ENCODE peak calls at places on chromosomes 2 and 18, in four cellular contexts. V is HCT116, H is K562, J is HL-60. S is an unnamed sample.

GRCh38 chr2:47309952-47310800 is 92.8 kb upstream of the MSH2 start:
- DNase-seq in H (peak; percentile 33), V (no peak), J (peak; percentile 96), S (peak; percentile 15)

GRCh38 chr2:52500561-52500960 is 1267.0 kb upstream of the CHAC2 start:
- DNase-seq in J (no peak), H (no peak), V (no peak), S (no peak)

GRCh38 chr18:46588971-46589660 is 67.9 kb downstream of the LOXHD1 start:
- DNase-seq in H (no peak), J (no peak), V (no peak), S (no peak)

GRCh38 chr2:230762317-230762896 is 49.8 kb downstream of the CAB39 start:
- DNase-seq in V (no peak), J (peak; percentile 38), H (peak; percentile 25), S (peak; percentile 82)

GRCh38 chr18:51211552-51211951 is 14.1 kb upstream of the MEX3C start:
- DNase-seq in V (no peak), J (peak; percentile 98), H (peak; percentile 21), S (no peak)

GRCh38 chr2:138324068-138324771 is 177.3 kb upstream of the SPOPL start:
- DNase-seq in J (no peak), H (peak; percentile 10), V (no peak), S (peak; percentile 28)

GRCh38 chr2:161576421-161576820 is 47.8 kb upstream of the SLC4A10 start:
- DNase-seq in V (peak; percentile 24), H (peak; percentile 24), J (peak; percentile 33), S (peak; percentile 90)

GRCh38 chr2:205975082-205975949 is 110.7 kb downstream of the INO80D start:
- DNase-seq in V (peak; percentile 26), J (no peak), H (no peak), S (no peak)

GRCh38 chr2:185780890-185781289 is 42.3 kb downstream of the FSIP2 start:
- DNase-seq in J (no peak), H (no peak), V (no peak), S (no peak)

DNA sequence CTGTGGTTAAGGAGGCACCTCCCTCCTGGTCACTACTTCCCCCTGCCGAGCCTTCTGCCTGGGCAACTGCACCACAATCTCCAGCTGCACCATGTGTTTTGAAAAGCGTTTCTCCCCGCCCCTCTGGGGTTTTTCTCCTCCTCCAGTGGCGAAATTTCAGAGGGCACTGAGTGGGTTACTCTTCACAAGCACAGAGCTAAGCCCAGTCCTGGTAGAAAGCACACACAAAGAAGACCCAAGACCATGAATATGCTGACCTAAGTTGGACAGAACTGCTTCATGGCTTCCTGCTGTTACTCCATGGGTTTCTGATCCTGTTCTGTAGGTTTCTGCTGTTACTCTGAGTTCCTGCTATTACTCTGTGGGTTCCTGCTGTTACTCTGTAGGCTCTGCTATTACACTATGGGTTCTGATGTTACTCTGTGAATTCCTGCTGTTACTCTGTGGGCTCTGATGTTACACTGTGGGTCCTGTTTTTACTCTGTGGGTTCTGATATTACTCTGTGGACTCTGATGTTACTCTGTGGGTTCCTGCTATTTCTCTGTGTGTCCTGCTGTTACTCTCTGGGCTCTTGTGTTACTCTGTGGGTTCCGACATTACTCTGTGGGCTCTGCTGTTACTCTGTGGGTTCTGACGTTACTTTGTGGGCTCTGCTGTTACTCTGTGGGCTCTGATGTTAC is 216.6 kb downstream of the RTP5 start:
- DNase-seq in V (no peak), J (peak; percentile 96), H (no peak), S (no peak)
- TF ChIP-seq REST in V (no peak), J (no peak), H (no peak), S (no peak)

GRCh38 chr2:43083710-43084698 is 142.4 kb downstream of the ZFP36L2 start:
- DNase-seq in H (no peak), V (no peak), J (no peak), S (peak; percentile 39)
- TF ChIP-seq REST in H (no peak), V (no peak), J (no peak), S (no peak)

GRCh38 chr2:122417114-122417513 is 661.7 kb downstream of the TSN start:
- DNase-seq in V (no peak), J (no peak), H (no peak), S (no peak)

GRCh38 chr2:122421777-122422176 is 666.3 kb downstream of the TSN start:
- DNase-seq in H (no peak), J (no peak), V (no peak), S (no peak)

GRCh38 chr2:122423934-122424333 is 668.5 kb downstream of the TSN start:
- DNase-seq in V (no peak), H (no peak), J (no peak), S (peak; percentile 24)

GRCh38 chr2:122422384-122422991 is 667.0 kb downstream of the TSN start:
- DNase-seq in J (no peak), V (no peak), H (no peak), S (no peak)
- TF ChIP-seq REST in J (no peak), V (no peak), H (no peak), S (no peak)

GRCh38 chr2:23127465-23127864 is 257.5 kb upstream of the KLHL29 start:
- DNase-seq in V (no peak), J (no peak), H (no peak), S (no peak)
- TF ChIP-seq REST in V (no peak), J (no peak), H (no peak), S (no peak)

GRCh38 chr18:3293196-3293951 is 31.4 kb downstream of the MYL12B start:
- DNase-seq in H (no peak), V (no peak), J (no peak), S (no peak)

GRCh38 chr18:3294435-3295080 is 32.6 kb downstream of the MYL12B start:
- DNase-seq in J (no peak), V (no peak), H (peak; percentile 41), S (no peak)

GRCh38 chr18:3297025-3297984 is 35.4 kb downstream of the MYL12B start:
- DNase-seq in V (peak; percentile 94), H (peak; percentile 75), J (peak; percentile 99), S (peak; percentile 97)
- TF ChIP-seq REST in V (no peak), H (no peak), J (peak; percentile 76), S (no peak)

DNA sequence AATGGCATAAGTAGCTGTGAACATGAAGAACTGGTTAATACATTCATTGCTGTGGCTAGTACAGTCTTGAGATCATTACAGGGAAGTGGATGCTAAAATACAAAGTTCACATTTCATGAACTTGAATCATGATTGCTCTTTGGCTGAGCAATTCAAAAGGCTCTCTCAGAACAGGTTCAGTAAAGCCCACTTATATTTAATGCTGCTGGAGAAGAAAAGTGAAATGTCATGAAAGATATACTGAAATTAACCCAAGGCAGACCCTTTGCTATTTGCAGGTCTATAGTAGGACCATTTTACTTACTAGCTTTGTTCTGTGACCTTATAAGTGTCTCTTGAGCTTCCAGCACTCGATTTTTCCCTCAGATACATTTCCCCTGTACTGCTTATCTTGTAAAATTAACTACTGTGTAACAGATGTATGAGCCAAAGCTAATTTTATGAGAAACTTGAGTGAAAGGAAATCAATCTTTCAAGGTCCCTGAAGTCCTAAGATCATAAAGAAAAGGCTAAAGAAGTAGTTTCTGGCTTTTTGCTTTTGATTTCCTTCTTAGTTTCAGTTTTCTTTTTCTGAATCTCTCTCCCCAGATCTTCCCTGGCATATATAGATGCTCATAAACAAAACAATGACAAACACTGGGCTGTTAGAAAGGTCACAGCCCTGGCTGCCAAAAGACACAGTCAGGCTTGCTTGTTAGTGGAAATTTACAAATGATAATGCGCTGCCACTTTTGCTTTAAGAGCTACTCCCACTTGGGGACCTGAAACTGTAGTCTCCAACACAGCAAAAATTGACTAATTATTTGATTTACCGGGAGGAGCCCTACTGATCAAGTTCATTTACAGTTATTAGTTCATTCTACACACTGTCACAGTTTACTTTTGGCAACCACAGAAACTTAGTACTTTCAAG is 132.7 kb upstream of the XPO1 start:
- DNase-seq in V (no peak), H (no peak), J (no peak), S (peak; percentile 23)
- TF ChIP-seq REST in V (no peak), H (no peak), J (no peak), S (no peak)

DNA sequence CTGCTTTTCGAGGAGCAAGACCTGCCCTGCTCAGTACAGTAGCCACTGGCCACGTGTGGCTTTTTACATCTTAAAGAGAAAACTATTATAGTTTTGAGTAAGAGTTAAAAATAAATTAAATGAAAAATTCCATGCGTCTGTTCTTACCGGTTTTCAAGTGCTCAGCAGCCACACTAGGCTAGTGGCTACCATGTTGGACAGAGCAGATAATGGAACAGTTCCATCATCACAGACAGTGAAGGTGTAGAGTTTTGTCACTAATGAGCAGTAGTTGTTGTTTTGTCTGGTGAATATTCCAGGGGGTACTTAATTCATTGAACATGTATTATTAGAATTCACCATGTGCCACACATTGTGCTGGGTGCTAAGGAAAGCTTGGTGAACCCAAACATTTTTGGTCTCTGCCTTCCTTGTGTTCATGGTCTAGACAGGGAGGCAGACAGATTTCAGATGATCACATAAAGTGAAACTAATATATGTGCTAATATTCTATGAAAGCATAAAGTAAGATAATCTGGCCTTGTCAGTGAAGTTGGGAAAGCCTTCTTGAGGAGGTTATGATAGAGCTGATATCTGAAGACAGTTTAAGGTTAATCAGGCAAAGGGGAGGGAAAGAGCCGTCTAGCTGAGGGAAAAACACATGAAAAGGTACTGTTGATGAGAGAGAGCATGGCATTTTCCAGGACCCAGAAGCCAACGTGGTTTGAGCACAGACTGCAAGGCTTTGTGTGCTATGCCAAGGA is 1.4 kb downstream of the ALMS1 start:
- DNase-seq in H (no peak), J (no peak), V (no peak), S (no peak)
- TF ChIP-seq REST in H (no peak), J (no peak), V (no peak), S (no peak)